ENCODE peak calls at places on chromosome 10, in eight cellular contexts. G is activated T-cell treated with anti-CD3 and anti-CD28 coated beads, Interleukin-2, amount 50 U/mL, for 24 hours; P is Kasumi-1; V is left cardiac atrium; Z is cerebellum; K is activated naive CD4-positive, alpha-beta T cell; O is mesothelial cell of epicardium; U is naive thymus-derived CD8-positive, alpha-beta T cell. A is an unnamed sample.
A peak's percentile ranks its signal among the peaks of the same experiment; 100 is the strongest.

GRCh38 chr10:98340946-98341345 is 73.0 kb upstream of the LOXL4 start:
- DNase-seq in P (peak; percentile 11), O (no peak), Z (peak; percentile 26), G (no peak), U (no peak), K (no peak), V (no peak), A (no peak)

GRCh38 chr10:132984801-132985545 is 42.6 kb upstream of the CFAP46 start:
- DNase-seq in G (no peak), P (no peak), V (peak; percentile 41), U (no peak), Z (no peak), O (no peak), K (no peak), A (no peak)

GRCh38 chr10:86290933-86291615 is 75.5 kb downstream of the GRID1 start:
- DNase-seq in O (peak; percentile 16), G (no peak), Z (no peak), K (no peak), V (no peak), P (no peak), U (no peak), A (no peak)

GRCh38 chr10:100744980-100745881 is at the start of gene PAX2:
- DNase-seq in U (no peak), O (no peak), V (no peak), P (no peak), Z (peak; percentile 30), G (no peak), K (no peak), A (no peak)

GRCh38 chr10:30858499-30858898 is 173.2 kb downstream of the ZNF438 start:
- DNase-seq in U (no peak), G (no peak), P (no peak), V (no peak), K (no peak), O (no peak), Z (no peak), A (no peak)

GRCh38 chr10:34760606-34761005 is 54.5 kb downstream of the PARD3 start:
- DNase-seq in O (no peak), G (no peak), V (no peak), K (no peak), P (no peak), Z (no peak), U (no peak), A (no peak)

GRCh38 chr10:77386365-77386764 is 251.2 kb downstream of the KCNMA1 start:
- DNase-seq in O (no peak), V (no peak), K (no peak), G (no peak), U (no peak), P (no peak), Z (no peak), A (no peak)

GRCh38 chr10:75042292-75042974 is 69.0 kb upstream of the SAMD8 start:
- DNase-seq in Z (no peak), P (no peak), G (no peak), V (no peak), K (no peak), U (no peak), O (no peak), A (no peak)

GRCh38 chr10:116996994-116997393 is 8.0 kb downstream of the SHTN1 start:
- DNase-seq in G (no peak), K (no peak), Z (no peak), V (no peak), O (no peak), U (no peak), P (no peak), A (no peak)

GRCh38 chr10:127715249-127715648 is 21.7 kb upstream of the FOXI2 start:
- DNase-seq in P (no peak), U (no peak), Z (no peak), O (no peak), G (no peak), V (no peak), K (no peak), A (no peak)

GRCh38 chr10:117775478-117775877 is 232.9 kb downstream of the EMX2 start:
- DNase-seq in V (no peak), Z (no peak), G (no peak), K (no peak), O (no peak), U (no peak), P (no peak), A (no peak)

GRCh38 chr10:12097791-12098190 is 29.0 kb downstream of the DHTKD1 start:
- DNase-seq in P (no peak), K (no peak), U (no peak), Z (no peak), G (no peak), V (no peak), O (no peak), A (no peak)

GRCh38 chr10:89206402-89207180 is 526 bp downstream of the CH25H start:
- DNase-seq in O (no peak), P (no peak), K (no peak), Z (no peak), V (no peak), G (peak; percentile 56), U (peak; percentile 25), A (peak; percentile 43)

GRCh38 chr10:56383806-56384205 is 22.7 kb upstream of the ZWINT start:
- DNase-seq in O (no peak), Z (no peak), U (no peak), K (no peak), V (no peak), P (no peak), G (no peak), A (no peak)

A was measured in Ammon's horn.